ENCODE peak calls at places on chromosomes 2 and 18, in four cellular contexts. R is foreskin fibroblast, F is transverse colon, D is choroid plexus epithelial cell. S is an unnamed sample.

GRCh38 chr18:48454146-48454796 is 45.1 kb upstream of the ZBTB7C start:
- DNase-seq in R (no peak), D (peak), F (no peak), S (peak)

GRCh38 chr2:43152186-43152585 is 74.2 kb downstream of the ZFP36L2 start:
- DNase-seq in R (no peak), D (no peak), F (no peak), S (no peak)

GRCh38 chr2:67374481-67374880 is 22.7 kb upstream of the ETAA1 start:
- DNase-seq in R (no peak), D (peak), F (no peak), S (no peak)

GRCh38 chr2:206127656-206128055 is 31.6 kb downstream of the NDUFS1 start:
- DNase-seq in F (no peak), D (peak), R (no peak), S (no peak)

GRCh38 chr2:226631671-226632070 is 167.9 kb downstream of the IRS1 start:
- DNase-seq in F (peak), R (no peak), D (peak), S (no peak)

GRCh38 chr18:75854174-75854573 is 426.7 kb upstream of the SMIM21 start:
- DNase-seq in R (no peak), F (peak), D (no peak), S (no peak)

GRCh38 chr2:144361742-144362141 is 158.2 kb downstream of the ZEB2 start:
- DNase-seq in F (no peak), D (no peak), R (no peak), S (no peak)

GRCh38 chr2:42092084-42092996 is 44.5 kb downstream of the PKDCC start:
- DNase-seq in R (no peak), D (peak), F (peak), S (no peak)

GRCh38 chr18:59631583-59632181 is 65.5 kb downstream of the CCBE1 start:
- DNase-seq in D (peak), R (peak), F (no peak), S (peak)

GRCh38 chr18:45164551-45164950 is 450.7 kb upstream of the SLC14A2 start:
- DNase-seq in R (peak), F (no peak), D (no peak), S (no peak)

GRCh38 chr18:75727479-75727878 is 300.0 kb upstream of the SMIM21 start:
- DNase-seq in F (peak), R (no peak), D (peak), S (peak)

GRCh38 chr18:2471523-2471922 is 99.8 kb downstream of the METTL4 start:
- DNase-seq in R (no peak), F (no peak), D (no peak), S (no peak)
- TF ChIP-seq CTCF in R (no peak), F (no peak), D (peak), S (peak)

GRCh38 chr18:57051586-57052044 is 95.3 kb upstream of the BOD1L2 start:
- DNase-seq in F (peak), D (no peak), R (no peak), S (no peak)
- H3K4me3 ChIP-seq in F (no peak), D (no peak), R (no peak), S (no peak)

GRCh38 chr18:71398530-71398929 is 1109.7 kb downstream of the SOCS6 start:
- DNase-seq in F (no peak), R (no peak), D (peak), S (peak)
- TF ChIP-seq CTCF in F (no peak), R (no peak), D (peak), S (peak)

DNA sequence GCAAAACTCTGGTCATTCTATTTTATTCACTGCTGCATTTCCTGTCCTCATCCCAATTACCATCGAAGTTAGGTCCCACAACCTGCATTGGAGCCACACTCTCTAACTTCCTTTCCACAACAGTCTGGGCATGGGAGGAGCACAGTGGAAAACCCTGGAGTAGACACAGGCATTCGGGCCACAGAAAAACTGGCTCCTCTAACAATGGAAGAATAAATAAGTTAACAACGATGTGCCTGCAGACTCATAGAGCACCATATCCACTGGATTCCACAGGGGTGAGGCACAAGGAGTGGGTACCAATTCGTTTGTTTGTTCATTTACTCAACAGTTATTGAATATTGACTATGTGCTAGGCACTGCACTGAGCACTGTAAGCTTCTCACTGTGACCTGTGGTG is 154.1 kb upstream of the PGAP1 start:
- DNase-seq in D (no peak), R (no peak), F (no peak), S (no peak)
- H3K4me3 ChIP-seq in D (no peak), R (no peak), F (no peak), S (no peak)